ENCODE peak calls at places on chromosomes 4 and X, in four cellular contexts. One of them, this sample, is unnamed.

GRCh38 chr4:52019941-52020657 is at the start of gene LRRC66:
- DNase-seq in endothelial cell: no peak
- DNase-seq in omental fat pad: no peak
- DNase-seq in stimulated activated CD8-positive, alpha-beta memory T cell treated with anti-CD3 and anti-CD28 coated beads, Interleukin-12 subunit alpha, Interleukin-12 subunit beta, amount 100 ng/mL, for 4 hours: no peak
- DNase-seq in this sample: no peak

GRCh38 chr4:28279249-28279648 is 1418.6 kb downstream of the STIM2 start:
- DNase-seq in endothelial cell: no peak
- DNase-seq in omental fat pad: no peak
- DNase-seq in stimulated activated CD8-positive, alpha-beta memory T cell treated with anti-CD3 and anti-CD28 coated beads, Interleukin-12 subunit alpha, Interleukin-12 subunit beta, amount 100 ng/mL, for 4 hours: no peak
- DNase-seq in this sample: no peak

GRCh38 chr4:176054942-176055341 is 10.7 kb upstream of the WDR17 start:
- DNase-seq in endothelial cell: no peak
- DNase-seq in omental fat pad: no peak
- DNase-seq in stimulated activated CD8-positive, alpha-beta memory T cell treated with anti-CD3 and anti-CD28 coated beads, Interleukin-12 subunit alpha, Interleukin-12 subunit beta, amount 100 ng/mL, for 4 hours: no peak
- DNase-seq in this sample: no peak

GRCh38 chrX:118350715-118351114 is 4.8 kb downstream of the WDR44 start:
- DNase-seq in endothelial cell: no peak
- DNase-seq in omental fat pad: no peak
- DNase-seq in stimulated activated CD8-positive, alpha-beta memory T cell treated with anti-CD3 and anti-CD28 coated beads, Interleukin-12 subunit alpha, Interleukin-12 subunit beta, amount 100 ng/mL, for 4 hours: no peak
- DNase-seq in this sample: no peak

GRCh38 chr4:164529486-164529885 is 224.4 kb upstream of the SMIM31 start:
- DNase-seq in endothelial cell: no peak
- DNase-seq in omental fat pad: no peak
- DNase-seq in stimulated activated CD8-positive, alpha-beta memory T cell treated with anti-CD3 and anti-CD28 coated beads, Interleukin-12 subunit alpha, Interleukin-12 subunit beta, amount 100 ng/mL, for 4 hours: no peak
- DNase-seq in this sample: no peak

GRCh38 chrX:103276581-103277002 is at the start of gene TCEAL5:
- DNase-seq in endothelial cell: peak; percentile 9
- DNase-seq in omental fat pad: no peak
- DNase-seq in stimulated activated CD8-positive, alpha-beta memory T cell treated with anti-CD3 and anti-CD28 coated beads, Interleukin-12 subunit alpha, Interleukin-12 subunit beta, amount 100 ng/mL, for 4 hours: no peak
- DNase-seq in this sample: no peak

GRCh38 chr4:168710353-168710946 is 213.6 kb downstream of the PALLD start:
- DNase-seq in endothelial cell: no peak
- DNase-seq in omental fat pad: no peak
- DNase-seq in stimulated activated CD8-positive, alpha-beta memory T cell treated with anti-CD3 and anti-CD28 coated beads, Interleukin-12 subunit alpha, Interleukin-12 subunit beta, amount 100 ng/mL, for 4 hours: no peak
- DNase-seq in this sample: no peak

GRCh38 chr4:96525901-96526300 is 686.0 kb downstream of the PDHA2 start:
- DNase-seq in endothelial cell: no peak
- DNase-seq in omental fat pad: no peak
- DNase-seq in stimulated activated CD8-positive, alpha-beta memory T cell treated with anti-CD3 and anti-CD28 coated beads, Interleukin-12 subunit alpha, Interleukin-12 subunit beta, amount 100 ng/mL, for 4 hours: no peak
- DNase-seq in this sample: no peak

GRCh38 chrX:48509245-48509590 is 426 bp downstream of the PORCN start:
- DNase-seq in endothelial cell: no peak
- DNase-seq in omental fat pad: no peak
- DNase-seq in stimulated activated CD8-positive, alpha-beta memory T cell treated with anti-CD3 and anti-CD28 coated beads, Interleukin-12 subunit alpha, Interleukin-12 subunit beta, amount 100 ng/mL, for 4 hours: no peak
- DNase-seq in this sample: no peak

GRCh38 chr4:2789351-2789750 is 3.5 kb upstream of the SH3BP2 start:
- DNase-seq in endothelial cell: no peak
- DNase-seq in omental fat pad: no peak
- DNase-seq in stimulated activated CD8-positive, alpha-beta memory T cell treated with anti-CD3 and anti-CD28 coated beads, Interleukin-12 subunit alpha, Interleukin-12 subunit beta, amount 100 ng/mL, for 4 hours: no peak
- DNase-seq in this sample: peak; percentile 15

GRCh38 chrX:132737743-132738142 is 220.7 kb downstream of the HS6ST2 start:
- DNase-seq in endothelial cell: no peak
- DNase-seq in omental fat pad: no peak
- DNase-seq in stimulated activated CD8-positive, alpha-beta memory T cell treated with anti-CD3 and anti-CD28 coated beads, Interleukin-12 subunit alpha, Interleukin-12 subunit beta, amount 100 ng/mL, for 4 hours: peak; percentile 12
- DNase-seq in this sample: peak; percentile 81

GRCh38 chr4:76275486-76276126 is 24.1 kb downstream of the FAM47E start:
- DNase-seq in endothelial cell: no peak
- DNase-seq in omental fat pad: no peak
- DNase-seq in stimulated activated CD8-positive, alpha-beta memory T cell treated with anti-CD3 and anti-CD28 coated beads, Interleukin-12 subunit alpha, Interleukin-12 subunit beta, amount 100 ng/mL, for 4 hours: no peak
- DNase-seq in this sample: no peak

GRCh38 chrX:118971552-118971951 is 2.9 kb upstream of the LONRF3 start:
- DNase-seq in endothelial cell: no peak
- DNase-seq in omental fat pad: no peak
- DNase-seq in stimulated activated CD8-positive, alpha-beta memory T cell treated with anti-CD3 and anti-CD28 coated beads, Interleukin-12 subunit alpha, Interleukin-12 subunit beta, amount 100 ng/mL, for 4 hours: no peak
- DNase-seq in this sample: no peak

GRCh38 chr4:78065514-78066192 is 8.5 kb downstream of the FRAS1 start:
- DNase-seq in endothelial cell: no peak
- DNase-seq in omental fat pad: no peak
- DNase-seq in stimulated activated CD8-positive, alpha-beta memory T cell treated with anti-CD3 and anti-CD28 coated beads, Interleukin-12 subunit alpha, Interleukin-12 subunit beta, amount 100 ng/mL, for 4 hours: no peak
- DNase-seq in this sample: no peak

GRCh38 chr4:94488667-94489066 is 36.9 kb downstream of the PDLIM5 start:
- DNase-seq in endothelial cell: no peak
- DNase-seq in omental fat pad: no peak
- DNase-seq in stimulated activated CD8-positive, alpha-beta memory T cell treated with anti-CD3 and anti-CD28 coated beads, Interleukin-12 subunit alpha, Interleukin-12 subunit beta, amount 100 ng/mL, for 4 hours: no peak
- DNase-seq in this sample: no peak

GRCh38 chr4:180521181-180521580 is 1722.0 kb upstream of the TENM3 start:
- DNase-seq in endothelial cell: no peak
- DNase-seq in omental fat pad: no peak
- DNase-seq in stimulated activated CD8-positive, alpha-beta memory T cell treated with anti-CD3 and anti-CD28 coated beads, Interleukin-12 subunit alpha, Interleukin-12 subunit beta, amount 100 ng/mL, for 4 hours: no peak
- DNase-seq in this sample: no peak

GRCh38 chrX:136214551-136214950 is 36.6 kb downstream of the MAP7D3 start:
- DNase-seq in endothelial cell: no peak
- DNase-seq in omental fat pad: no peak
- DNase-seq in stimulated activated CD8-positive, alpha-beta memory T cell treated with anti-CD3 and anti-CD28 coated beads, Interleukin-12 subunit alpha, Interleukin-12 subunit beta, amount 100 ng/mL, for 4 hours: no peak
- DNase-seq in this sample: no peak

GRCh38 chr4:54215379-54216072 is 13.6 kb upstream of the PDGFRA start:
- DNase-seq in endothelial cell: no peak
- DNase-seq in omental fat pad: no peak
- DNase-seq in stimulated activated CD8-positive, alpha-beta memory T cell treated with anti-CD3 and anti-CD28 coated beads, Interleukin-12 subunit alpha, Interleukin-12 subunit beta, amount 100 ng/mL, for 4 hours: no peak
- DNase-seq in this sample: no peak

GRCh38 chr4:152357206-152357605 is 178.7 kb downstream of the FBXW7 start:
- DNase-seq in endothelial cell: no peak
- DNase-seq in omental fat pad: no peak
- DNase-seq in stimulated activated CD8-positive, alpha-beta memory T cell treated with anti-CD3 and anti-CD28 coated beads, Interleukin-12 subunit alpha, Interleukin-12 subunit beta, amount 100 ng/mL, for 4 hours: no peak
- DNase-seq in this sample: no peak

GRCh38 chr4:51895816-51896408 is 53.0 kb downstream of the DCUN1D4 start:
- DNase-seq in endothelial cell: peak; percentile 57
- DNase-seq in omental fat pad: no peak
- DNase-seq in stimulated activated CD8-positive, alpha-beta memory T cell treated with anti-CD3 and anti-CD28 coated beads, Interleukin-12 subunit alpha, Interleukin-12 subunit beta, amount 100 ng/mL, for 4 hours: peak; percentile 6
- DNase-seq in this sample: peak; percentile 79

GRCh38 chr4:41512604-41513003 is 25.4 kb upstream of the LIMCH1 start:
- DNase-seq in endothelial cell: no peak
- DNase-seq in omental fat pad: no peak
- DNase-seq in stimulated activated CD8-positive, alpha-beta memory T cell treated with anti-CD3 and anti-CD28 coated beads, Interleukin-12 subunit alpha, Interleukin-12 subunit beta, amount 100 ng/mL, for 4 hours: no peak
- DNase-seq in this sample: no peak

GRCh38 chr4:175385797-175386196 is 426.3 kb downstream of the GPM6A start:
- DNase-seq in endothelial cell: no peak
- DNase-seq in omental fat pad: no peak
- DNase-seq in stimulated activated CD8-positive, alpha-beta memory T cell treated with anti-CD3 and anti-CD28 coated beads, Interleukin-12 subunit alpha, Interleukin-12 subunit beta, amount 100 ng/mL, for 4 hours: no peak
- DNase-seq in this sample: no peak

GRCh38 chrX:109920868-109921267 is 82.0 kb upstream of the TMEM164 start:
- DNase-seq in endothelial cell: no peak
- DNase-seq in omental fat pad: no peak
- DNase-seq in stimulated activated CD8-positive, alpha-beta memory T cell treated with anti-CD3 and anti-CD28 coated beads, Interleukin-12 subunit alpha, Interleukin-12 subunit beta, amount 100 ng/mL, for 4 hours: no peak
- DNase-seq in this sample: no peak

GRCh38 chrX:15834827-15835595 is 19.6 kb downstream of the AP1S2 start:
- DNase-seq in endothelial cell: no peak
- DNase-seq in omental fat pad: no peak
- DNase-seq in stimulated activated CD8-positive, alpha-beta memory T cell treated with anti-CD3 and anti-CD28 coated beads, Interleukin-12 subunit alpha, Interleukin-12 subunit beta, amount 100 ng/mL, for 4 hours: no peak
- DNase-seq in this sample: no peak